ENCODE peak calls at places on chromosomes 11 and 22, in ten cellular contexts. One of them, this sample, is unnamed. For H3K27me3 and H3K36me3, the result is how much of the 10 kb centered on the place peaks cover.

GRCh38 chr11:115873813-115874212 is 369.6 kb upstream of the CADM1 start:
- DNase-seq in right lobe of liver: no peak
- DNase-seq in sigmoid colon: no peak
- DNase-seq in left ventricle myocardium inferior: no peak
- DNase-seq in IMR-90: no peak
- DNase-seq in cardiac muscle cell: no peak
- DNase-seq in heart left ventricle: no peak
- DNase-seq in osteoblast: no peak
- DNase-seq in WERI-Rb-1: no peak
- DNase-seq in mammary epithelial cell: no peak
- DNase-seq in this sample: no peak

GRCh38 chr11:23954730-23955129 is 542.1 kb upstream of the LUZP2 start:
- DNase-seq in osteoblast: no peak
- DNase-seq in cardiac muscle cell: no peak
- DNase-seq in left ventricle myocardium inferior: no peak
- DNase-seq in sigmoid colon: no peak
- DNase-seq in heart left ventricle: no peak
- DNase-seq in right lobe of liver: no peak
- DNase-seq in mammary epithelial cell: no peak
- DNase-seq in WERI-Rb-1: no peak
- DNase-seq in IMR-90: no peak
- DNase-seq in this sample: no peak

GRCh38 chr22:36369004-36369921 is 18.5 kb downstream of the MYH9 start:
- DNase-seq in sigmoid colon: no peak
- DNase-seq in IMR-90: peak
- DNase-seq in heart left ventricle: peak
- DNase-seq in left ventricle myocardium inferior: no peak
- DNase-seq in right lobe of liver: no peak
- DNase-seq in mammary epithelial cell: no peak
- DNase-seq in osteoblast: peak
- DNase-seq in cardiac muscle cell: no peak
- DNase-seq in WERI-Rb-1: no peak
- DNase-seq in this sample: peak

GRCh38 chr11:47918882-47919495 is 61.4 kb upstream of the PTPRJ start:
- DNase-seq in cardiac muscle cell: peak
- DNase-seq in mammary epithelial cell: peak
- DNase-seq in sigmoid colon: no peak
- DNase-seq in right lobe of liver: no peak
- DNase-seq in IMR-90: peak
- DNase-seq in heart left ventricle: no peak
- DNase-seq in left ventricle myocardium inferior: no peak
- DNase-seq in WERI-Rb-1: no peak
- DNase-seq in osteoblast: peak
- DNase-seq in this sample: no peak

GRCh38 chr11:61744181-61744580 is 8.3 kb upstream of the MYRF start:
- DNase-seq in right lobe of liver: no peak
- DNase-seq in heart left ventricle: no peak
- DNase-seq in cardiac muscle cell: no peak
- DNase-seq in left ventricle myocardium inferior: no peak
- DNase-seq in mammary epithelial cell: no peak
- DNase-seq in IMR-90: peak
- DNase-seq in WERI-Rb-1: no peak
- DNase-seq in osteoblast: no peak
- DNase-seq in sigmoid colon: no peak
- DNase-seq in this sample: no peak

GRCh38 chr11:134589155-134589554 is 177.1 kb upstream of the B3GAT1 start:
- DNase-seq in WERI-Rb-1: no peak
- DNase-seq in sigmoid colon: no peak
- DNase-seq in right lobe of liver: no peak
- DNase-seq in heart left ventricle: no peak
- DNase-seq in mammary epithelial cell: no peak
- DNase-seq in cardiac muscle cell: no peak
- DNase-seq in IMR-90: no peak
- DNase-seq in left ventricle myocardium inferior: no peak
- DNase-seq in osteoblast: no peak
- DNase-seq in this sample: no peak

GRCh38 chr11:85752890-85753581 is 57.9 kb downstream of the SYTL2 start:
- DNase-seq in left ventricle myocardium inferior: no peak
- DNase-seq in heart left ventricle: no peak
- DNase-seq in cardiac muscle cell: no peak
- DNase-seq in WERI-Rb-1: no peak
- DNase-seq in sigmoid colon: no peak
- DNase-seq in osteoblast: no peak
- DNase-seq in mammary epithelial cell: no peak
- DNase-seq in right lobe of liver: no peak
- DNase-seq in IMR-90: no peak
- DNase-seq in this sample: no peak

GRCh38 chr11:108858624-108859023 is 193.8 kb downstream of the DDX10 start:
- DNase-seq in left ventricle myocardium inferior: no peak
- DNase-seq in osteoblast: no peak
- DNase-seq in right lobe of liver: no peak
- DNase-seq in cardiac muscle cell: no peak
- DNase-seq in heart left ventricle: no peak
- DNase-seq in IMR-90: no peak
- DNase-seq in mammary epithelial cell: no peak
- DNase-seq in sigmoid colon: no peak
- DNase-seq in WERI-Rb-1: no peak
- DNase-seq in this sample: no peak

GRCh38 chr11:70669871-70670683 is 271.7 kb downstream of the CTTN start:
- DNase-seq in WERI-Rb-1: no peak
- DNase-seq in osteoblast: peak
- DNase-seq in IMR-90: no peak
- DNase-seq in cardiac muscle cell: no peak
- DNase-seq in mammary epithelial cell: no peak
- DNase-seq in left ventricle myocardium inferior: no peak
- DNase-seq in sigmoid colon: no peak
- DNase-seq in right lobe of liver: no peak
- DNase-seq in heart left ventricle: no peak
- DNase-seq in this sample: peak

GRCh38 chr11:94784884-94785283 is 16.7 kb downstream of the AMOTL1 start:
- DNase-seq in left ventricle myocardium inferior: no peak
- DNase-seq in right lobe of liver: no peak
- DNase-seq in IMR-90: no peak
- DNase-seq in sigmoid colon: no peak
- DNase-seq in osteoblast: no peak
- DNase-seq in cardiac muscle cell: no peak
- DNase-seq in WERI-Rb-1: no peak
- DNase-seq in mammary epithelial cell: no peak
- DNase-seq in heart left ventricle: no peak
- DNase-seq in this sample: no peak

GRCh38 chr11:294795-295194 is 4.5 kb downstream of the IFITM5 start:
- DNase-seq in osteoblast: peak
- DNase-seq in IMR-90: no peak
- DNase-seq in heart left ventricle: peak
- DNase-seq in cardiac muscle cell: no peak
- DNase-seq in mammary epithelial cell: no peak
- DNase-seq in sigmoid colon: peak
- DNase-seq in right lobe of liver: peak
- DNase-seq in WERI-Rb-1: no peak
- DNase-seq in left ventricle myocardium inferior: peak
- DNase-seq in this sample: peak

GRCh38 chr11:488579-488978 is 18.5 kb downstream of the RNH1 start:
- DNase-seq in heart left ventricle: no peak
- DNase-seq in osteoblast: peak
- DNase-seq in mammary epithelial cell: no peak
- DNase-seq in IMR-90: no peak
- DNase-seq in cardiac muscle cell: no peak
- DNase-seq in left ventricle myocardium inferior: no peak
- DNase-seq in WERI-Rb-1: no peak
- DNase-seq in right lobe of liver: no peak
- DNase-seq in sigmoid colon: no peak
- DNase-seq in this sample: no peak

GRCh38 chr11:10674991-10675440 is 18.5 kb downstream of the IRAG1 start:
- DNase-seq in mammary epithelial cell: no peak
- DNase-seq in osteoblast: no peak
- DNase-seq in cardiac muscle cell: no peak
- DNase-seq in sigmoid colon: peak
- DNase-seq in right lobe of liver: no peak
- DNase-seq in IMR-90: no peak
- DNase-seq in left ventricle myocardium inferior: peak
- DNase-seq in heart left ventricle: peak
- DNase-seq in WERI-Rb-1: no peak
- DNase-seq in this sample: no peak

GRCh38 chr11:4187055-4187988 is 92.7 kb downstream of the RRM1 start:
- DNase-seq in osteoblast: peak
- DNase-seq in cardiac muscle cell: peak
- DNase-seq in mammary epithelial cell: peak
- DNase-seq in WERI-Rb-1: peak
- DNase-seq in left ventricle myocardium inferior: peak
- DNase-seq in heart left ventricle: peak
- DNase-seq in right lobe of liver: peak
- DNase-seq in sigmoid colon: peak
- DNase-seq in IMR-90: peak
- DNase-seq in this sample: peak

GRCh38 chr22:33018232-33018864 is 39.8 kb downstream of the SYN3 start:
- DNase-seq in sigmoid colon: no peak
- DNase-seq in WERI-Rb-1: peak
- DNase-seq in left ventricle myocardium inferior: peak
- DNase-seq in right lobe of liver: peak
- DNase-seq in IMR-90: peak
- DNase-seq in heart left ventricle: peak
- DNase-seq in cardiac muscle cell: peak
- DNase-seq in osteoblast: peak
- DNase-seq in mammary epithelial cell: no peak
- DNase-seq in this sample: peak

GRCh38 chr11:2578934-2579280 is 120.9 kb downstream of the KCNQ1OT1 start:
- DNase-seq in sigmoid colon: peak
- DNase-seq in osteoblast: peak
- DNase-seq in mammary epithelial cell: no peak
- DNase-seq in right lobe of liver: no peak
- DNase-seq in left ventricle myocardium inferior: no peak
- DNase-seq in WERI-Rb-1: peak
- DNase-seq in cardiac muscle cell: no peak
- DNase-seq in IMR-90: no peak
- DNase-seq in heart left ventricle: no peak
- DNase-seq in this sample: no peak

GRCh38 chr11:110896358-110896757 is 184.1 kb upstream of the ARHGAP20 start:
- DNase-seq in IMR-90: peak
- DNase-seq in right lobe of liver: no peak
- DNase-seq in mammary epithelial cell: no peak
- DNase-seq in sigmoid colon: no peak
- DNase-seq in cardiac muscle cell: peak
- DNase-seq in heart left ventricle: no peak
- DNase-seq in WERI-Rb-1: no peak
- DNase-seq in osteoblast: no peak
- DNase-seq in left ventricle myocardium inferior: no peak
- DNase-seq in this sample: no peak

GRCh38 chr11:119427279-119427678 is 4.3 kb upstream of the THY1 start:
- DNase-seq in WERI-Rb-1: no peak
- DNase-seq in left ventricle myocardium inferior: no peak
- DNase-seq in sigmoid colon: peak
- DNase-seq in heart left ventricle: no peak
- DNase-seq in IMR-90: no peak
- DNase-seq in osteoblast: no peak
- DNase-seq in mammary epithelial cell: no peak
- DNase-seq in cardiac muscle cell: peak
- DNase-seq in right lobe of liver: no peak
- DNase-seq in this sample: no peak

GRCh38 chr11:6755303-6755952 is 16.3 kb downstream of the OR2AG2 start:
- DNase-seq in cardiac muscle cell: peak
- DNase-seq in osteoblast: peak
- DNase-seq in sigmoid colon: no peak
- DNase-seq in IMR-90: peak
- DNase-seq in mammary epithelial cell: peak
- DNase-seq in right lobe of liver: no peak
- DNase-seq in heart left ventricle: no peak
- DNase-seq in left ventricle myocardium inferior: no peak
- DNase-seq in WERI-Rb-1: peak
- DNase-seq in this sample: peak

GRCh38 chr22:26681395-26681821 is 24.0 kb downstream of the MIAT start:
- DNase-seq in right lobe of liver: no peak
- DNase-seq in IMR-90: peak
- DNase-seq in left ventricle myocardium inferior: no peak
- DNase-seq in heart left ventricle: no peak
- DNase-seq in sigmoid colon: no peak
- DNase-seq in mammary epithelial cell: no peak
- DNase-seq in cardiac muscle cell: peak
- DNase-seq in osteoblast: peak
- DNase-seq in WERI-Rb-1: no peak
- DNase-seq in this sample: peak

GRCh38 chr22:49446145-49446758 is 381.4 kb downstream of the BRD1 start:
- DNase-seq in heart left ventricle: no peak
- DNase-seq in mammary epithelial cell: no peak
- DNase-seq in sigmoid colon: no peak
- DNase-seq in WERI-Rb-1: no peak
- DNase-seq in osteoblast: peak
- DNase-seq in right lobe of liver: no peak
- DNase-seq in IMR-90: no peak
- DNase-seq in cardiac muscle cell: no peak
- DNase-seq in left ventricle myocardium inferior: no peak
- DNase-seq in this sample: no peak

GRCh38 chr11:120969993-120970392 is 53.9 kb upstream of the TBCEL start:
- DNase-seq in WERI-Rb-1: no peak
- DNase-seq in left ventricle myocardium inferior: no peak
- DNase-seq in IMR-90: no peak
- DNase-seq in heart left ventricle: no peak
- DNase-seq in sigmoid colon: no peak
- DNase-seq in osteoblast: no peak
- DNase-seq in right lobe of liver: no peak
- DNase-seq in mammary epithelial cell: no peak
- DNase-seq in cardiac muscle cell: no peak
- DNase-seq in this sample: no peak
- H3K27me3 ChIP-seq in WERI-Rb-1: under half
- H3K27me3 ChIP-seq in left ventricle myocardium inferior: half or more
- H3K27me3 ChIP-seq in IMR-90: under half
- H3K27me3 ChIP-seq in heart left ventricle: under half
- H3K27me3 ChIP-seq in sigmoid colon: under half
- H3K27me3 ChIP-seq in osteoblast: under half
- H3K27me3 ChIP-seq in right lobe of liver: under half
- H3K27me3 ChIP-seq in mammary epithelial cell: under half
- H3K27me3 ChIP-seq in cardiac muscle cell: under half
- H3K27me3 ChIP-seq in this sample: under half

GRCh38 chr22:20086101-20086599 is 6.1 kb downstream of the DGCR8 start:
- DNase-seq in mammary epithelial cell: no peak
- DNase-seq in left ventricle myocardium inferior: no peak
- DNase-seq in IMR-90: no peak
- DNase-seq in WERI-Rb-1: no peak
- DNase-seq in sigmoid colon: no peak
- DNase-seq in osteoblast: peak
- DNase-seq in right lobe of liver: no peak
- DNase-seq in heart left ventricle: peak
- DNase-seq in cardiac muscle cell: no peak
- DNase-seq in this sample: no peak
- H3K36me3 ChIP-seq in mammary epithelial cell: under half
- H3K36me3 ChIP-seq in left ventricle myocardium inferior: half or more
- H3K36me3 ChIP-seq in IMR-90: under half
- H3K36me3 ChIP-seq in WERI-Rb-1: half or more
- H3K36me3 ChIP-seq in sigmoid colon: half or more
- H3K36me3 ChIP-seq in osteoblast: half or more
- H3K36me3 ChIP-seq in right lobe of liver: under half
- H3K36me3 ChIP-seq in heart left ventricle: half or more
- H3K36me3 ChIP-seq in cardiac muscle cell: half or more
- H3K36me3 ChIP-seq in this sample: half or more

GRCh38 chr11:65135633-65136145 is 1.4 kb upstream of the SYVN1 start:
- DNase-seq in osteoblast: no peak
- DNase-seq in heart left ventricle: no peak
- DNase-seq in WERI-Rb-1: peak
- DNase-seq in right lobe of liver: no peak
- DNase-seq in sigmoid colon: no peak
- DNase-seq in left ventricle myocardium inferior: no peak
- DNase-seq in mammary epithelial cell: no peak
- DNase-seq in IMR-90: no peak
- DNase-seq in cardiac muscle cell: no peak
- DNase-seq in this sample: no peak
- H3K4me3 ChIP-seq in osteoblast: peak
- H3K4me3 ChIP-seq in heart left ventricle: peak
- H3K4me3 ChIP-seq in WERI-Rb-1: peak
- H3K4me3 ChIP-seq in right lobe of liver: peak
- H3K4me3 ChIP-seq in sigmoid colon: peak
- H3K4me3 ChIP-seq in left ventricle myocardium inferior: peak
- H3K4me3 ChIP-seq in mammary epithelial cell: peak
- H3K4me3 ChIP-seq in IMR-90: peak
- H3K4me3 ChIP-seq in cardiac muscle cell: peak
- H3K4me3 ChIP-seq in this sample: peak

GRCh38 chr22:50607366-50608020 is 6.9 kb downstream of the MAPK8IP2 start:
- DNase-seq in cardiac muscle cell: no peak
- DNase-seq in WERI-Rb-1: no peak
- DNase-seq in IMR-90: no peak
- DNase-seq in mammary epithelial cell: no peak
- DNase-seq in heart left ventricle: no peak
- DNase-seq in left ventricle myocardium inferior: no peak
- DNase-seq in right lobe of liver: no peak
- DNase-seq in sigmoid colon: no peak
- DNase-seq in osteoblast: peak
- DNase-seq in this sample: no peak
- H3K27me3 ChIP-seq in cardiac muscle cell: half or more
- H3K27me3 ChIP-seq in WERI-Rb-1: under half
- H3K27me3 ChIP-seq in IMR-90: half or more
- H3K27me3 ChIP-seq in mammary epithelial cell: under half
- H3K27me3 ChIP-seq in heart left ventricle: under half
- H3K27me3 ChIP-seq in left ventricle myocardium inferior: half or more
- H3K27me3 ChIP-seq in right lobe of liver: under half
- H3K27me3 ChIP-seq in sigmoid colon: half or more
- H3K27me3 ChIP-seq in osteoblast: under half
- H3K27me3 ChIP-seq in this sample: under half